ENCODE peak calls at places on chromosomes 2 and 18, in seven cellular contexts. V is lower lobe of right lung, D is heart right ventricle, T is H1, C is H9, U is upper lobe of right lung, Z is heart left ventricle. Q is an unnamed sample.

GRCh38 chr2:236824836-236825235 is 255.2 kb downstream of the ACKR3 start:
- DNase-seq in V (peak), T (no peak), D (no peak), C (no peak), Z (no peak), U (no peak), Q (no peak)

GRCh38 chr2:100895402-100895801 is 75.5 kb downstream of the NPAS2 start:
- DNase-seq in U (no peak), D (peak), Z (peak), V (no peak), C (no peak), T (no peak), Q (no peak)

GRCh38 chr2:46656640-46657039 is 177.3 kb downstream of the TMEM247 start:
- DNase-seq in D (no peak), U (no peak), Z (no peak), T (no peak), C (no peak), V (no peak), Q (no peak)

GRCh38 chr2:212816267-212816666 is 277.7 kb upstream of the ERBB4 start:
- DNase-seq in U (no peak), V (no peak), D (no peak), T (no peak), C (no peak), Z (no peak), Q (no peak)

GRCh38 chr2:133346654-133347053 is 221.6 kb downstream of the NCKAP5 start:
- DNase-seq in Z (no peak), V (no peak), U (no peak), T (no peak), C (no peak), D (no peak), Q (no peak)

GRCh38 chr2:121273116-121273515 is 11.9 kb downstream of the TFCP2L1 start:
- DNase-seq in T (no peak), U (no peak), Z (no peak), C (no peak), V (no peak), D (no peak), Q (no peak)

GRCh38 chr2:161631855-161632391 is 7.7 kb downstream of the SLC4A10 start:
- DNase-seq in V (no peak), D (no peak), Z (no peak), U (no peak), C (no peak), T (no peak), Q (no peak)

GRCh38 chr2:150153646-150154307 is 333.7 kb downstream of the RND3 start:
- DNase-seq in T (no peak), D (no peak), C (no peak), U (no peak), V (no peak), Z (no peak), Q (no peak)

GRCh38 chr2:165067958-165068612 is 112.8 kb upstream of the SLC38A11 start:
- DNase-seq in U (no peak), T (peak), V (no peak), Z (peak), C (peak), D (peak), Q (no peak)

GRCh38 chr2:156430978-156431358 is 5.2 kb upstream of the GPD2 start:
- DNase-seq in T (no peak), C (no peak), U (no peak), Z (no peak), V (no peak), D (no peak), Q (no peak)

GRCh38 chr2:226583715-226584114 is 215.9 kb downstream of the IRS1 start:
- DNase-seq in T (no peak), V (no peak), C (no peak), Z (no peak), U (no peak), D (no peak), Q (no peak)

GRCh38 chr2:496729-497128 is 180.5 kb downstream of the TMEM18 start:
- DNase-seq in T (peak), C (no peak), Z (no peak), D (no peak), V (no peak), U (no peak), Q (no peak)

GRCh38 chr2:224611938-224612337 is 26.8 kb upstream of the CUL3 start:
- DNase-seq in Z (no peak), T (no peak), U (no peak), C (no peak), V (no peak), D (no peak), Q (no peak)

GRCh38 chr2:187407407-187408084 is 40.5 kb downstream of the CALCRL start:
- DNase-seq in C (no peak), Z (no peak), U (no peak), V (no peak), T (no peak), D (no peak), Q (no peak)

GRCh38 chr18:75253784-75254183 is 43.2 kb downstream of the TSHZ1 start:
- DNase-seq in V (no peak), U (no peak), T (no peak), Z (no peak), D (no peak), C (no peak), Q (no peak)

GRCh38 chr2:238820909-238821308 is 27.0 kb upstream of the TWIST2 start:
- DNase-seq in U (no peak), T (no peak), D (no peak), C (no peak), V (no peak), Z (no peak), Q (no peak)

GRCh38 chr2:135512099-135512498 is 18.9 kb downstream of the ZRANB3 start:
- DNase-seq in Z (no peak), U (no peak), V (no peak), T (no peak), C (no peak), D (no peak), Q (no peak)

GRCh38 chr18:26963292-26963691 is 97.8 kb upstream of the AQP4 start:
- DNase-seq in D (no peak), U (no peak), Z (no peak), V (no peak), C (no peak), T (no peak), Q (no peak)

GRCh38 chr2:172995323-172996244 is 80.1 kb upstream of the MAP3K20 start:
- DNase-seq in C (no peak), V (no peak), T (no peak), U (no peak), Z (peak), D (peak), Q (no peak)

GRCh38 chr2:152443771-152444170 is 108.8 kb downstream of the FMNL2 start:
- DNase-seq in T (no peak), D (no peak), C (no peak), Z (no peak), V (no peak), U (no peak), Q (no peak)

GRCh38 chr2:60465736-60466135 is 87.7 kb downstream of the BCL11A start:
- DNase-seq in D (no peak), C (no peak), Z (no peak), V (no peak), U (no peak), T (no peak), Q (no peak)

GRCh38 chr2:239050252-239050649 is 202.4 kb downstream of the TWIST2 start:
- DNase-seq in V (no peak), T (no peak), U (no peak), Z (peak), D (no peak), C (no peak), Q (no peak)

GRCh38 chr2:163465440-163465839 is 270.4 kb downstream of the FIGN start:
- DNase-seq in V (no peak), T (no peak), D (no peak), U (no peak), Z (no peak), C (no peak), Q (no peak)

GRCh38 chr18:6069539-6069938 is 174.2 kb upstream of the TMEM200C start:
- DNase-seq in T (no peak), Z (no peak), U (no peak), D (no peak), V (no peak), C (no peak), Q (no peak)

GRCh38 chr2:224847431-224847830 is 131.3 kb upstream of the CCDC195 start:
- DNase-seq in Z (no peak), D (no peak), V (no peak), T (no peak), U (no peak), C (no peak), Q (no peak)

GRCh38 chr2:31894656-31895055 is 116.2 kb downstream of the MEMO1 start:
- DNase-seq in T (no peak), V (no peak), U (no peak), D (no peak), C (no peak), Z (no peak), Q (no peak)

GRCh38 chr2:161077367-161078210 is 82.6 kb upstream of the TANK start:
- DNase-seq in D (peak), U (no peak), T (no peak), V (no peak), Z (no peak), C (no peak), Q (no peak)

GRCh38 chr18:39105095-39105494 is 1539.5 kb upstream of the CELF4 start:
- DNase-seq in V (no peak), D (no peak), U (no peak), C (no peak), T (no peak), Z (no peak), Q (no peak)

GRCh38 chr2:27960237-27960912 is 69.8 kb downstream of the BABAM2 start:
- DNase-seq in Z (no peak), U (no peak), D (no peak), T (no peak), V (no peak), C (no peak), Q (no peak)

GRCh38 chr2:98929920-98930319 is 6.1 kb downstream of the CRACDL start:
- DNase-seq in D (no peak), V (no peak), U (no peak), T (no peak), C (no peak), Z (no peak), Q (peak)

GRCh38 chr2:101149241-101150192 is 1.7 kb downstream of the TBC1D8 start:
- DNase-seq in C (no peak), V (no peak), D (no peak), T (no peak), U (no peak), Z (peak), Q (no peak)

GRCh38 chr2:148645925-148646559 is 1.5 kb downstream of the EPC2 start:
- DNase-seq in T (no peak), U (no peak), C (no peak), Z (peak), D (peak), V (no peak), Q (no peak)

GRCh38 chr2:99608861-99609260 is 119.0 kb upstream of the REV1 start:
- DNase-seq in Z (no peak), V (no peak), T (no peak), U (no peak), D (no peak), C (no peak), Q (no peak)

GRCh38 chr18:20988726-20989125 is 122.9 kb downstream of the ROCK1 start:
- DNase-seq in C (no peak), T (no peak), Z (no peak), U (no peak), V (no peak), D (no peak), Q (no peak)

GRCh38 chr2:221364672-221365071 is 207.4 kb downstream of the EPHA4 start:
- DNase-seq in C (no peak), Z (no peak), V (no peak), T (no peak), D (no peak), U (no peak), Q (no peak)

GRCh38 chr2:203790134-203790533 is 77.4 kb upstream of the CTLA4 start:
- DNase-seq in Z (no peak), U (no peak), D (no peak), T (no peak), C (no peak), V (no peak), Q (no peak)

GRCh38 chr18:3869848-3870247 is 419.9 kb downstream of the TGIF1 start:
- DNase-seq in C (no peak), D (no peak), U (no peak), Z (no peak), V (no peak), T (no peak), Q (no peak)

GRCh38 chr18:62282188-62282629 is 42.9 kb upstream of the TNFRSF11A start:
- DNase-seq in C (no peak), D (no peak), Z (no peak), V (no peak), U (no peak), T (no peak), Q (no peak)

GRCh38 chr18:62289047-62289446 is 36.1 kb upstream of the TNFRSF11A start:
- DNase-seq in Z (no peak), D (no peak), U (no peak), T (no peak), V (no peak), C (no peak), Q (no peak)

GRCh38 chr18:62288669-62289016 is 36.5 kb upstream of the TNFRSF11A start:
- DNase-seq in C (no peak), D (no peak), Z (no peak), V (no peak), T (no peak), U (no peak), Q (no peak)

GRCh38 chr18:62284637-62285036 is 40.5 kb upstream of the TNFRSF11A start:
- DNase-seq in C (no peak), Z (no peak), V (no peak), D (no peak), T (no peak), U (no peak), Q (no peak)

DNA sequence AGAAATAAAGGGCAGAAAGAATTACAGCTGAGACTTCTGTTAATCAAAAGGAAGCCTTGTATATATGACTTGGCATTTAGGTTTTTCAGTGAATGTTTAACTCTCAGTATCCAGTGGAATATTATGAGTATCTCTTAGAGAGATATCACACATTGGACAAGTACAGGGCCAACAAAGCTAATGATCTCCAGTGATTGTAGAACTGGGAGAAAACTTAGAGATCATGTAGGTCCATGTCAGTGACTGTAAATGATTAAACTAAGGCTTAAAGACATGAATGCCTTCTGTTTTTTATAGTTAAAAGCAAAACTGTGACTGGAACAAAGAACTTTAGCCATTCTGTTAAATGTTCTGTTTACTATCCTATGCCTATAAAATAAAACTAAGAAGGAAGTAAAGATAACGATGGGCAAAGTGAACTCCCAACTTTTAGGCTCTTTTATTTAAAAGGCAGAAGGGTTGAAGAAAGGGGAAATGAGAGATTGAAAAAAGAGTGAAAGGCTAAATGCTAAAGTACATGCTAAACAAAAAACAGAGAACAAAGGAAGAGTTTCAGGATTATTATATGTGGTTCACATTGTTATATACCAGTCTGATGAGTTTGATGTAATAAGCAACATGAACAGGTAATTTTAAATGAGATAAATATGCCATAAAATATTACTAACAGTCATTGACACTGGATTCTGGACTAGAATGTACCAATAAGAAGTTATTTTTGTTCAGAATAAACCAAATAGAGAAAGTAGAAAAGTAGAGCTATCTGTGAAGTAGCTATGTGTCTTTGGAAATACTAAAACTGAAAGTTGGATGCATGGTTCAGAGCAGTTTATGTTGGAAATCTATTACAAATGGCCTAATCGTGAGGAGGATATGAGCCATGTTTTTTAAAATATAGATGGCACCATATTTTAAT is 37.1 kb upstream of the TNFRSF11A start:
- DNase-seq in C (no peak), U (no peak), V (no peak), Z (no peak), T (no peak), D (no peak), Q (no peak)
- H3K27ac ChIP-seq in C (no peak), U (no peak), V (no peak), Z (no peak), T (no peak), D (no peak), Q (no peak)

GRCh38 chr2:127873707-127874303 is 12.0 kb downstream of the AMMECR1L start:
- DNase-seq in T (no peak), D (no peak), V (no peak), U (no peak), Z (no peak), C (no peak), Q (no peak)

GRCh38 chr2:127872354-127872753 is 13.4 kb downstream of the AMMECR1L start:
- DNase-seq in C (no peak), U (no peak), V (no peak), T (no peak), D (no peak), Z (no peak), Q (no peak)

GRCh38 chr2:127877626-127878025 is 8.1 kb downstream of the AMMECR1L start:
- DNase-seq in D (no peak), C (no peak), U (no peak), T (no peak), Z (no peak), V (no peak), Q (no peak)

GRCh38 chr2:127877136-127877535 is 8.6 kb downstream of the AMMECR1L start:
- DNase-seq in V (no peak), C (no peak), U (no peak), T (no peak), Z (no peak), D (no peak), Q (no peak)

DNA sequence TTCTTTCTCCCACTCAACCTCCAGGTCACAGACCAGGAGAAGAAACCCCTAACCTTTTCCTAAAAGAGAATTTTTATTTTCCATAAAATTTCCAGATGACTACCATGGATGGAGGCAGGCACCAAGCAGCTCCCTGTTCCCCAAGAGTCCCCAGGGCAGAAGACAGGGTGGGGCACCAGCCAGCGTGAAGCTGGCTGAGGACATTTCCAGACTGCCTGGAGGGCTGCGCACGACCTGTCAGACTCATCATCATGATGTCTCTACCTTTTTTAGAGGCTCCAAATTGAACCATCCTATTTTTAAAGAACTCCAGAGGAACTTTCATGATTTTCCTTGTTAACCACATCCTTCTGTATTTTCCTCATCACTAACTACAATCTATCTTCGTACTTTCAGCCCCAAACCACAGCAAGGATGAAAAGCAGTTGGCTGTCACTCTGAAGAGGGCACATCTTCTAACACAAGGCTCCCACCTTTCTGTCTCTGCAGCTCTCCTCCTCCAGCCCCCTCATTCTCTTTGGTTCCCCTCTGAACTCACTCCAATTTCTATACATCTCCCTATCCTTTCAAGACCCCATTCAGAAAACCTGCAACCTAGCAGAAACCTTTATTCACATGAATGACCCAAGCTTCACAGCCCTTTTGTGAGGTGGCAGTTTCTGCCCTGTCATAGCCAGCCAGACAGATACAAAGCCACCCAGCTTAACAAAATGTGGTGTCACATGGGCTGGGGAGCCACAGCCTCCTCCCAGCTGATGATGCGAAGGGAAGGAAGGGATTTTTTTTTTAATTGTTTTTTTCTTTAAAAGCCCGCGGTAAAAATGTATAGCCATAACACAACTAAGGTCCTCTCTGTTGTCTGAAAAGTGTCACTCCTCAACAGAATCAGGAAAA is 11.1 kb downstream of the AMMECR1L start:
- DNase-seq in T (no peak), D (no peak), V (no peak), U (no peak), C (no peak), Z (no peak), Q (no peak)
- H3K27ac ChIP-seq in T (no peak), D (no peak), V (no peak), U (no peak), C (no peak), Z (no peak), Q (no peak)

GRCh38 chr2:231627384-231628156 is 34.9 kb downstream of the TEX44 start:
- DNase-seq in T (no peak), C (no peak), U (no peak), V (no peak), D (no peak), Z (no peak), Q (no peak)
- H3K27ac ChIP-seq in T (no peak), C (no peak), U (peak), V (peak), D (peak), Z (peak), Q (peak)

GRCh38 chr2:62662131-62662530 is 43.4 kb upstream of the EHBP1 start:
- DNase-seq in C (no peak), V (no peak), Z (no peak), D (no peak), U (no peak), T (no peak), Q (no peak)

GRCh38 chr2:62660087-62660486 is 45.4 kb upstream of the EHBP1 start:
- DNase-seq in C (no peak), D (no peak), Z (no peak), V (no peak), T (no peak), U (no peak), Q (no peak)

GRCh38 chr2:62660582-62661262 is 44.8 kb upstream of the EHBP1 start:
- DNase-seq in T (no peak), V (no peak), U (no peak), D (no peak), C (no peak), Z (no peak), Q (no peak)

GRCh38 chr2:62662548-62662947 is 43.0 kb upstream of the EHBP1 start:
- DNase-seq in C (no peak), D (no peak), Z (no peak), U (no peak), T (no peak), V (no peak), Q (no peak)

GRCh38 chr2:62661263-62661635 is 44.3 kb upstream of the EHBP1 start:
- DNase-seq in V (no peak), U (no peak), Z (no peak), C (no peak), D (no peak), T (no peak), Q (no peak)
- H3K27ac ChIP-seq in V (no peak), U (no peak), Z (no peak), C (no peak), D (no peak), T (no peak), Q (peak)

GRCh38 chr2:230429513-230429912 is 13.5 kb downstream of the SP100 start:
- DNase-seq in D (no peak), V (no peak), Z (no peak), U (no peak), T (no peak), C (no peak), Q (no peak)
- H3K27ac ChIP-seq in D (no peak), V (no peak), Z (no peak), U (no peak), T (no peak), C (no peak), Q (no peak)